ENCODE peak calls at places on chromosomes 12 and 14, in ten cellular contexts. Q, O, E, B, F, A, D, Z, N and J are unnamed samples. For H3K9me3, the result is how much of the 10 kb centered on the place peaks cover.

GRCh38 chr14:55893695-55894094 is 224.5 kb upstream of the PELI2 start:
- DNase-seq in N (no peak), F (no peak), D (no peak), O (no peak), A (no peak), Q (no peak), B (no peak), E (no peak), Z (no peak), J (no peak)

GRCh38 chr14:49303952-49304516 is 282.1 kb downstream of the RPS29 start:
- DNase-seq in N (no peak), Z (no peak), Q (no peak), O (no peak), B (no peak), A (peak), D (no peak), F (no peak), E (peak), J (peak)

GRCh38 chr12:16165506-16165905 is 112.0 kb downstream of the SLC15A5 start:
- DNase-seq in O (no peak), N (peak), A (peak), Q (no peak), E (peak), Z (peak), F (peak), B (peak), D (peak), J (no peak)

GRCh38 chr14:93532550-93532949 is 101.8 kb downstream of the UNC79 start:
- DNase-seq in A (no peak), D (no peak), E (no peak), F (no peak), B (no peak), Z (no peak), N (no peak), Q (no peak), O (no peak), J (no peak)

GRCh38 chr12:99009654-99010296 is 364.7 kb downstream of the APAF1 start:
- DNase-seq in F (no peak), O (no peak), A (no peak), E (no peak), Q (no peak), D (no peak), B (no peak), Z (no peak), N (no peak), J (no peak)

GRCh38 chr12:75549989-75550388 is 38.6 kb upstream of the KRR1 start:
- DNase-seq in N (no peak), Q (no peak), B (no peak), E (no peak), O (no peak), F (no peak), Z (no peak), D (no peak), A (no peak), J (no peak)

GRCh38 chr12:111799758-111800157 is 33.0 kb downstream of the ALDH2 start:
- DNase-seq in O (no peak), A (no peak), E (no peak), Z (no peak), Q (no peak), N (no peak), F (no peak), B (no peak), D (no peak), J (no peak)

GRCh38 chr14:54444701-54445100 is 3.5 kb upstream of the CNIH1 start:
- DNase-seq in Q (no peak), Z (no peak), B (no peak), N (no peak), O (no peak), F (no peak), E (no peak), D (no peak), A (no peak), J (no peak)

GRCh38 chr12:65876898-65877721 is 52.8 kb downstream of the HMGA2 start:
- DNase-seq in O (no peak), Z (no peak), A (peak), F (no peak), D (no peak), Q (no peak), N (peak), B (no peak), E (peak), J (no peak)

GRCh38 chr12:107990325-107990724 is 138.8 kb upstream of the WSCD2 start:
- DNase-seq in N (no peak), O (no peak), Q (no peak), Z (peak), F (peak), E (peak), D (peak), B (peak), A (peak), J (peak)

GRCh38 chr12:40145896-40146295 is 40.0 kb upstream of the SLC2A13 start:
- DNase-seq in E (no peak), Q (no peak), Z (no peak), O (no peak), N (no peak), A (no peak), B (no peak), D (no peak), F (no peak), J (no peak)

GRCh38 chr12:124820199-124820598 is 43.5 kb downstream of the SCARB1 start:
- DNase-seq in F (no peak), O (no peak), N (no peak), Z (no peak), Q (no peak), B (no peak), A (no peak), E (no peak), D (no peak), J (no peak)

GRCh38 chr14:68392393-68393085 is 400.3 kb downstream of the ZFP36L1 start:
- DNase-seq in N (peak), A (no peak), B (peak), F (no peak), Z (no peak), E (no peak), Q (no peak), O (peak), D (no peak), J (peak)

GRCh38 chr12:42705863-42706262 is 116.3 kb upstream of the PRICKLE1 start:
- DNase-seq in Q (no peak), O (peak), E (no peak), F (no peak), Z (peak), A (peak), N (peak), D (no peak), B (peak), J (peak)

GRCh38 chr14:28830115-28830534 is 63.5 kb downstream of the FOXG1 start:
- DNase-seq in E (no peak), O (no peak), D (no peak), N (no peak), Z (no peak), F (no peak), B (no peak), Q (no peak), A (no peak), J (no peak)

GRCh38 chr12:32307352-32307751 is 92.0 kb upstream of the FGD4 start:
- DNase-seq in E (no peak), D (no peak), F (no peak), Q (no peak), O (no peak), A (no peak), Z (no peak), N (no peak), B (no peak), J (no peak)

GRCh38 chr14:31934767-31935266 is 142.3 kb upstream of the ARHGAP5 start:
- DNase-seq in E (peak), Z (peak), O (no peak), D (peak), F (peak), Q (no peak), B (no peak), N (no peak), A (peak), J (no peak)

GRCh38 chr14:31935406-31935805 is 141.7 kb upstream of the ARHGAP5 start:
- DNase-seq in Z (no peak), E (no peak), Q (no peak), D (no peak), B (no peak), N (no peak), O (no peak), F (no peak), A (no peak), J (no peak)

GRCh38 chr14:31933716-31934115 is 143.4 kb upstream of the ARHGAP5 start:
- DNase-seq in O (no peak), Q (no peak), E (no peak), A (peak), Z (no peak), F (no peak), B (no peak), D (no peak), N (no peak), J (peak)

GRCh38 chr14:31937730-31938346 is 139.3 kb upstream of the ARHGAP5 start:
- DNase-seq in A (peak), D (peak), N (peak), O (no peak), Q (peak), F (peak), Z (peak), B (no peak), E (peak), J (peak)

GRCh38 chr14:31936100-31936499 is 141.0 kb upstream of the ARHGAP5 start:
- DNase-seq in A (no peak), O (no peak), E (no peak), F (no peak), B (no peak), Q (no peak), N (no peak), D (no peak), Z (no peak), J (no peak)
- TF ChIP-seq CTCF in A (no peak), O (no peak), E (no peak), F (no peak), B (no peak), Q (no peak), N (no peak), D (no peak), Z (no peak), J (no peak)

GRCh38 chr12:56862264-56862663 is 71.9 kb downstream of the SDR9C7 start:
- DNase-seq in A (no peak), D (no peak), E (no peak), O (no peak), N (no peak), F (no peak), Q (no peak), B (no peak), Z (no peak), J (no peak)

GRCh38 chr12:56867216-56867615 is 67.0 kb downstream of the SDR9C7 start:
- DNase-seq in F (no peak), A (no peak), D (no peak), Z (no peak), N (no peak), O (no peak), E (no peak), B (no peak), Q (no peak), J (no peak)

GRCh38 chr12:56866493-56866892 is 67.7 kb downstream of the SDR9C7 start:
- DNase-seq in D (no peak), E (no peak), N (no peak), Z (no peak), F (no peak), B (no peak), Q (no peak), A (no peak), O (no peak), J (no peak)

GRCh38 chr12:56863789-56864188 is 70.4 kb downstream of the SDR9C7 start:
- DNase-seq in Q (no peak), O (no peak), D (no peak), A (no peak), Z (no peak), F (no peak), E (no peak), N (no peak), B (no peak), J (no peak)

GRCh38 chr12:56864318-56864717 is 69.9 kb downstream of the SDR9C7 start:
- DNase-seq in O (no peak), N (no peak), B (no peak), E (no peak), D (no peak), F (no peak), A (no peak), Z (no peak), Q (no peak), J (no peak)
- H3K9me3 ChIP-seq in O (half or more), N (half or more), B (under half), E (half or more), D (under half), F (half or more), A (under half), Z (under half), Q (under half), J (half or more)

DNA sequence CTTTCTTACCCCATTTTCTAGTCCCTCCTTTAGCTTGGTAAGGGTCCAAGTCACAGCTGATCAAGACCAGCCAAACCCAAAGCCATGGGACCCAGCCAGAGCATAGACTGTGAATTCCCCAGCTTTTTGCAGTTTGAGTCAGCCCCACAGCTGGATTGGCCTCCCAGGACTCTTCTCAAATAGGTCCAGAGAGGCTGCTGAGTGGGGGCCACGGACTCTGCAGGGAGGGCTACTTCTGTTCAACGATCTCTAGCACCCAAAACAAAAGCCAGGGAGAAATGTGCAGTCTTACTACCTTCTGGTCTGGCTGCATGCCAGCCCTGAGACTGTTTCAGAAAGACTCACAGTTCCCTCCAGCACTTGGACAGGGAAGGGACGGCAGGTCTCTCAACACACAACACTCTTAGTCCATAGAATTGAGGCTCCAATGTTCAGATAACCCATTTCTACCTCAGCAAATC is 1.6 kb downstream of the VDR start:
- DNase-seq in O (no peak), A (no peak), B (no peak), D (no peak), F (no peak), N (peak), Q (no peak), Z (no peak), E (peak), J (no peak)
- TF ChIP-seq CTCF in O (no peak), A (no peak), B (no peak), D (no peak), F (no peak), N (no peak), Q (no peak), Z (no peak), E (no peak), J (no peak)

DNA sequence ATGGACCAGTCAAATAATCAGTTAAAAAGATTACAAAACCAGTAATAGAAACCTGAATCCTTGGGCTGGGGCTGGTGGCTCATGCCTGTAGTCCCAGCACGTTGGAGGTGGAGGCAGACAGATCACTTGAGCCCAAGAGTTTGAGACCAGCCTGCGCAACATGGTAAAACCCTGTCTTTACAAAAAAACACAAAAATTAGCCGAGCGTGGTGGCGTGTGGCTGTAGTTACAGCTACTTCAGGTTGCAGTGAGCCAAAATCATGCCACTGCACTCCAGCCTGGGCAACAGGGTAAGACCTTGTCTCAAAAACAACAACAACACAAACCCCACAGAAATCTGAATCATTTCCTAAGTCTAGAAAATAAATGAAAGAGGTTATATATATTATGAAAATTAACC is 100.6 kb downstream of the HEATR5A start:
- DNase-seq in N (no peak), E (no peak), Z (no peak), B (no peak), A (no peak), D (no peak), O (no peak), F (no peak), Q (no peak), J (no peak)
- H3K9me3 ChIP-seq in N (under half), E (under half), Z (under half), B (under half), A (under half), D (under half), O (under half), F (under half), Q (under half), J (under half)

DNA sequence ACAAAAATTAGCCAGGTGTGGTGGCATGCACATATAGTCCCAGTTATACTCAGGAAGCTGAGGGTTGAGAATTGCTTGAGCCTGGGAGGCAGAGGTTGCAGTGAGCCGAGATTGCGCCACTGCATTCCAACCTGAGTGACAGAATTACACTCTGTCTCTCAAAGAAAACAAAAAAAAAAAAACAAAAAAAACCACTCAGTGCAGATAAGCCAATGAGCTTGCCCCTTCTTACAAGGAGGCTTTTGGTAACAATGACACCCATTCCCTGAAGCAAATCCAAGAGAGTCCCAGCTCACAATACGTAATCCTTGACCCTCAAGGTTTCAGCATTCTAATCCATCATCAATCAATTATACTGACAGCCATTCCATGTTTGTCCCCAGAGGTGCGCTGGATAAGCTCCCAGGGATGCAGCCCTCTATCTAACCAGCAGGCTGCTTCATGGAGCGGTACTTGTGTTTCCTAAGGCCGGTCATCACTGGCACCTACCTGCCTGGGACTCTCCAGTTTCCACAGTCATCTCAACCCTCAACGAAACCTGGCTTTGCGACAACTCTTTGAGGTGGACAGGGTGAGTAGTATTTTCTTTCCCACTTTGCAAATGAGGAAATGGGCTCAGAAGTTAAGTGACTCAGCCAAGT is 12.4 kb downstream of the GCN1 start:
- DNase-seq in B (no peak), O (no peak), D (no peak), N (no peak), A (no peak), Z (no peak), E (peak), F (no peak), Q (no peak), J (no peak)
- TF ChIP-seq CTCF in B (no peak), O (no peak), D (no peak), N (no peak), A (no peak), Z (no peak), E (peak), F (no peak), Q (no peak), J (no peak)

GRCh38 chr12:56903374-56903773 is 30.8 kb downstream of the SDR9C7 start:
- DNase-seq in Q (no peak), Z (no peak), N (no peak), A (no peak), O (no peak), F (no peak), D (no peak), E (no peak), B (no peak), J (no peak)
- H3K9me3 ChIP-seq in Q (under half), Z (under half), N (half or more), A (under half), O (half or more), F (under half), D (under half), E (under half), B (under half), J (under half)